ENCODE peak calls at places on chromosome 5, in four cellular contexts. N is K562, V is GM12878, S is HepG2. Y is an unnamed sample.

GRCh38 chr5:124468671-124469411 is 277.6 kb downstream of the ZNF608 start:
- DNase-seq in N (no peak), V (no peak), S (no peak), Y (no peak)

GRCh38 chr5:147504001-147504400 is 5.9 kb downstream of the DPYSL3 start:
- DNase-seq in N (no peak), V (no peak), S (no peak), Y (no peak)

GRCh38 chr5:76468625-76469410 is 65.7 kb downstream of the IQGAP2 start:
- DNase-seq in N (no peak), V (no peak), S (no peak), Y (no peak)

GRCh38 chr5:139190125-139190524 is 8.0 kb downstream of the SIL1 start:
- DNase-seq in N (no peak), V (no peak), S (no peak), Y (no peak)

GRCh38 chr5:1172007-1172581 is 29.3 kb upstream of the SLC6A19 start:
- DNase-seq in N (no peak), V (no peak), S (no peak), Y (no peak)

GRCh38 chr5:171776747-171777419 is 8.7 kb upstream of the SMIM23 start:
- DNase-seq in N (no peak), V (no peak), S (no peak), Y (no peak)

GRCh38 chr5:172127581-172127980 is 60.4 kb downstream of the STK10 start:
- DNase-seq in N (no peak), V (no peak), S (no peak), Y (no peak)

GRCh38 chr5:129945779-129946270 is 41.6 kb downstream of the CHSY3 start:
- DNase-seq in N (no peak), V (no peak), S (no peak), Y (no peak)

GRCh38 chr5:107594253-107595045 is 76.3 kb downstream of the EFNA5 start:
- DNase-seq in N (no peak), V (no peak), S (no peak), Y (no peak)

GRCh38 chr5:125317546-125317995 is 571.1 kb upstream of the ZNF608 start:
- DNase-seq in N (no peak), V (no peak), S (no peak), Y (no peak)

GRCh38 chr5:167587768-167588167 is 703.7 kb upstream of the WWC1 start:
- DNase-seq in N (no peak), V (no peak), S (peak), Y (peak)

GRCh38 chr5:126138475-126139005 is 284.7 kb upstream of the GRAMD2B start:
- DNase-seq in N (no peak), V (no peak), S (no peak), Y (no peak)

GRCh38 chr5:14701556-14701955 is 37.0 kb downstream of the OTULIN start:
- DNase-seq in N (no peak), V (no peak), S (no peak), Y (no peak)

GRCh38 chr5:103908327-103909099 is 345.9 kb upstream of the NUDT12 start:
- DNase-seq in N (no peak), V (no peak), S (no peak), Y (peak)

GRCh38 chr5:54090495-54091084 is 219.8 kb downstream of the ARL15 start:
- DNase-seq in N (peak), V (no peak), S (peak), Y (peak)

GRCh38 chr5:528625-529511 is 4.6 kb upstream of the SLC9A3 start:
- DNase-seq in N (no peak), V (no peak), S (no peak), Y (no peak)

GRCh38 chr5:132819468-132819867 is 6.4 kb downstream of the SOWAHA start:
- DNase-seq in N (no peak), V (no peak), S (no peak), Y (no peak)

GRCh38 chr5:75279324-75279723 is 42.6 kb upstream of the ANKRD31 start:
- DNase-seq in N (no peak), V (no peak), S (no peak), Y (no peak)

GRCh38 chr5:175692235-175692995 is 34.5 kb downstream of the HRH2 start:
- DNase-seq in N (no peak), V (no peak), S (no peak), Y (no peak)

GRCh38 chr5:32089146-32090000 is 84.7 kb downstream of the GOLPH3 start:
- DNase-seq in N (no peak), V (no peak), S (no peak), Y (no peak)

GRCh38 chr5:132003170-132003744 is 8.2 kb downstream of the ACSL6 start:
- DNase-seq in N (no peak), V (no peak), S (peak), Y (no peak)

GRCh38 chr5:158516521-158516920 is 583.2 kb downstream of the EBF1 start:
- DNase-seq in N (no peak), V (no peak), S (no peak), Y (no peak)

GRCh38 chr5:54325610-54326311 is 15.4 kb upstream of the ARL15 start:
- DNase-seq in N (peak), V (no peak), S (no peak), Y (no peak)

GRCh38 chr5:36691993-36692392 is 85.6 kb downstream of the SLC1A3 start:
- DNase-seq in N (no peak), V (no peak), S (no peak), Y (no peak)

GRCh38 chr5:168889039-168889438 is 309.9 kb upstream of the PANK3 start:
- DNase-seq in N (no peak), V (no peak), S (no peak), Y (no peak)

GRCh38 chr5:180804129-180804601 is 1.6 kb upstream of the MGAT1 start:
- DNase-seq in N (no peak), V (no peak), S (no peak), Y (no peak)

GRCh38 chr5:129246088-129246487 is 151.5 kb downstream of the ISOC1 start:
- DNase-seq in N (no peak), V (no peak), S (no peak), Y (no peak)

GRCh38 chr5:95043234-95043633 is 241.7 kb downstream of the MCTP1 start:
- DNase-seq in N (peak), V (no peak), S (no peak), Y (no peak)

DNA sequence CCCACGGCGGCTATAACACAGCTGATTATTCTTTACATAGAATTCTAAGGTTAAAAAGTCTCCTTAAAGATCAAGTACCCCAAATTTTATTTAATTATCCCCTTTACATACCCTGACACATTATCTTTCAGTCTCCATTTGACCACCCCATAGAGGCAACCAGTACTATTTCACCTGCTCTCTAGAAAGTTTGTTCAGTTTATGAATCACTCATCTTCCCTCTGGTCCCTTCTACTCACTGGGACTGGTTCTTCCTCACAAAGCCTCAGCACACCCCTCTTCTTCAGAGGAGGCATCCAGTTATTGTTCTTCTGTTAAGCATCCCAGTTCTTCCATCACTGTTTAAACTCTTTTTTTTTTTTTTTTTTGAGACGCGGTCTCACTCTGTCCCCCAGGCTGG is 42.8 kb downstream of the PPP1R2B start:
- DNase-seq in N (no peak), V (no peak), S (no peak), Y (no peak)
- TF ChIP-seq BHLHE40 in N (no peak), V (no peak), S (no peak), Y (no peak)

DNA sequence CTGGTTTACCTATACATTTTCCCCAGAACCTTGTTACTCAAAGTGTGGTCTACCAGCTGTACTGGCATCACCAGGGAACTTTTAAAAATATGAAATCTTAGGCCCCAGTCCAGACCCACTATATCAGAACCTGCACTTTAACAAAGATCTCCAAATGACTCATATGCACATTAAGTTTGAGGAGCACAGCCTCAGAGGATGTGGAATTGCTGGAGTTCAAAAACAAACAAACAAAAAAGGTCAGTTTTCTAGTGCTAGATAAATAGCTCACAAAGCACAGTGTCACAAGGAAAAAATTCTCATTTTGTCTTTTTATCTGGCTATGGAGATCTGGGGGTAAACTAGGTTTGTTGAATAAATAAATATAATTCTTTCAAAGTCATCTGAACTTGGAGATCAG is 68.9 kb upstream of the ANKRD55 start:
- DNase-seq in N (no peak), V (no peak), S (peak), Y (no peak)
- TF ChIP-seq TARDBP in N (no peak), V (no peak), S (no peak), Y (no peak)

DNA sequence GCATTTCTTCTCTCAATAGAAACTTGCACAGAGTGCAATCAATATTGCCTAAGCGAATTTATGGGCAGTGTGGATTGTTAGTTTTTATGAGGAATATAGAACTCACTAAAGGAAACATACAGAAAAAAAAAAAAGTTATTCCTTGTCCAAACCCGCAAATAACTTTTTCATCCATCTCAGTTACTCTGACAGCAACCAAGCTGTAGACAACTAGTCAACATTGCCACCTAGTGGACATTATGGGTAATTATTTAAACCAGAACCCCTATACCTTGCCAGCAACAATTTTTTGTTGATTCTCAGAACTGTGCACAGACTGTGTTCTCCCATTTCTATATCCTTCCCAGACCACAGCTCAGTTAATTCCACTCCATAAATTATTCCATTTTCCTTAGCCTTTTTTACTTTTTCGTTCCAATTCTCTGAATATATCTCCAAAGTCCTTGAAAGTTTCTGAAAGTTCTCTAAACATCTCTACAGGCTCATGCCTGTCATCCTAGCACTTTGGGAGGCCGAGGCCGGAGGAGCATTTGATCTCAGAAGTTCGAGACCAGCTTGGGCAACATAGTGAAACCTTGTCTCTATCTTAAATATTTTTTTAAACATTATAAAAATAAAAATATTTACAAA is 2.6 kb upstream of the AFAP1L1 start:
- DNase-seq in N (peak), V (no peak), S (peak), Y (peak)
- TF ChIP-seq SP1 in N (no peak), V (no peak), S (no peak), Y (no peak)

GRCh38 chr5:9316733-9317132 is 229.1 kb downstream of the SEMA5A start:
- DNase-seq in N (no peak), V (no peak), S (no peak), Y (no peak)
- TF ChIP-seq BHLHE40 in N (no peak), V (no peak), S (no peak), Y (no peak)

GRCh38 chr5:57529864-57530263 is 47.3 kb upstream of the ACTBL2 start:
- DNase-seq in N (no peak), V (peak), S (no peak), Y (no peak)
- TF ChIP-seq TARDBP in N (no peak), V (no peak), S (no peak), Y (no peak)

GRCh38 chr5:40577718-40578117 is 102.0 kb upstream of the PTGER4 start:
- DNase-seq in N (no peak), V (no peak), S (no peak), Y (no peak)
- TF ChIP-seq SP1 in N (no peak), V (no peak), S (no peak), Y (no peak)

GRCh38 chr5:7781899-7782298 is 69.0 kb downstream of the CFAP90 start:
- DNase-seq in N (no peak), V (no peak), S (no peak), Y (no peak)
- TF ChIP-seq BHLHE40 in N (no peak), V (no peak), S (no peak), Y (no peak)

GRCh38 chr5:10288600-10289213 is 19.0 kb downstream of the CMBL start:
- DNase-seq in N (no peak), V (no peak), S (no peak), Y (peak)
- TF ChIP-seq TARDBP in N (no peak), V (no peak), S (no peak), Y (no peak)

DNA sequence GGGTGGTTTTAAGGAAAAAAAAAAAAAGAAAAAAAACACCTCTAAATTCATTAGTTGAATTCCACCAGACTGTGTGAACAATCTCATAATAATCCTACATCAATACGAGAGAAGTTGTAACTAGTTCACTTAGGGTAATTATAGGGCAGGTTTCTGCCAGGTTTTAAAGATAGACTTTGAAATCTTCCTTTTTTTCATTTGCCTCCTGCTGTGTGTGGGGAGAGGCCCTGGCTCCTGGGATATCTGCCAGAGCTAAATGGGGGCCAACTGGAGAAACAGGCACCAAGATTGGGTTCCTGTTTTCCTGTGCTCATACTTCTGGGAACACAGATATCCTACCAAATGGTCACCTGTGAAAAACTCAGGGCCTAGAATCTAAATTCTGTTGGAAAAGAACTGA is 42.3 kb downstream of the SH3RF2 start:
- DNase-seq in N (no peak), V (no peak), S (no peak), Y (no peak)
- TF ChIP-seq SP1 in N (no peak), V (no peak), S (no peak), Y (no peak)

DNA sequence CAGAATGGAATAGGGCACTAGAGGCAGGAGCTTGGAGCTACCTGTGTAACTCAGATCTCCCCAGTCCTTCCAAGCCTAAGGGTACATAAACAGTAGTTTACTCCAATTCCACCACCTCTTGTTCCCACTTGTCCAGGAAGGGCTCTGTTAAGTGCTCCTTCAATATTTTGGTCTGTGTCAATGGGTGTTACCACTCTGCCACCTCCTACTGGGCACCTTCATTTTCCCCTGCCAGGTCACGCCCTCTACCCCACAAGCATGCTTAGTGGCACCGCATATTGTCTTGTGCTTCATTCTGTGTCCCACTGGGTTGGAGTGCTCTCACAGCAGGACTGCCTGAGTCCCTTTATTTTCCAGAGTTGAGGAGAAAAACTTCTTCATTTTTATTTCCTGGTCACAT is 459.8 kb downstream of the ARHGEF28 start:
- DNase-seq in N (no peak), V (no peak), S (no peak), Y (no peak)
- TF ChIP-seq BHLHE40 in N (no peak), V (no peak), S (no peak), Y (no peak)